ENCODE peak calls at places on chromosomes 2 and 18, in eight cellular contexts. One of them, this sample, is unnamed.

GRCh38 chr18:50356036-50356945 is 18.6 kb upstream of the SKA1 start:
- DNase-seq in transverse colon: no peak
- DNase-seq in body of pancreas: peak
- DNase-seq in uterus: no peak
- DNase-seq in K562: peak
- DNase-seq in sigmoid colon: no peak
- DNase-seq in IMR-90: no peak
- DNase-seq in right lobe of liver: no peak
- DNase-seq in this sample: peak

GRCh38 chr2:190352668-190353536 is 9.5 kb downstream of the INPP1 start:
- DNase-seq in transverse colon: no peak
- DNase-seq in body of pancreas: peak
- DNase-seq in uterus: no peak
- DNase-seq in K562: peak
- DNase-seq in sigmoid colon: no peak
- DNase-seq in IMR-90: no peak
- DNase-seq in right lobe of liver: peak
- DNase-seq in this sample: no peak

GRCh38 chr2:121649652-121650553 is 641 bp upstream of the CLASP1 start:
- DNase-seq in transverse colon: peak
- DNase-seq in body of pancreas: peak
- DNase-seq in uterus: peak
- DNase-seq in K562: peak
- DNase-seq in sigmoid colon: peak
- DNase-seq in IMR-90: peak
- DNase-seq in right lobe of liver: peak
- DNase-seq in this sample: peak

GRCh38 chr2:175398848-175399247 is 217.3 kb upstream of the ATP5MC3 start:
- DNase-seq in transverse colon: no peak
- DNase-seq in body of pancreas: no peak
- DNase-seq in uterus: no peak
- DNase-seq in K562: no peak
- DNase-seq in sigmoid colon: no peak
- DNase-seq in IMR-90: no peak
- DNase-seq in right lobe of liver: no peak
- DNase-seq in this sample: no peak

GRCh38 chr2:192413812-192414424 is 219.2 kb upstream of the TMEFF2 start:
- DNase-seq in transverse colon: no peak
- DNase-seq in body of pancreas: no peak
- DNase-seq in uterus: no peak
- DNase-seq in K562: no peak
- DNase-seq in sigmoid colon: no peak
- DNase-seq in IMR-90: no peak
- DNase-seq in right lobe of liver: no peak
- DNase-seq in this sample: no peak

GRCh38 chr18:76494181-76494540 is 881 bp downstream of the ZNF516 start:
- DNase-seq in transverse colon: peak
- DNase-seq in body of pancreas: peak
- DNase-seq in uterus: peak
- DNase-seq in K562: no peak
- DNase-seq in sigmoid colon: no peak
- DNase-seq in IMR-90: peak
- DNase-seq in right lobe of liver: peak
- DNase-seq in this sample: no peak

GRCh38 chr2:124318913-124319312 is 293.8 kb downstream of the CNTNAP5 start:
- DNase-seq in transverse colon: no peak
- DNase-seq in body of pancreas: no peak
- DNase-seq in uterus: no peak
- DNase-seq in K562: no peak
- DNase-seq in sigmoid colon: no peak
- DNase-seq in IMR-90: no peak
- DNase-seq in right lobe of liver: no peak
- DNase-seq in this sample: no peak

GRCh38 chr2:212288308-212288707 is 250.3 kb downstream of the ERBB4 start:
- DNase-seq in transverse colon: no peak
- DNase-seq in body of pancreas: no peak
- DNase-seq in uterus: no peak
- DNase-seq in K562: no peak
- DNase-seq in sigmoid colon: no peak
- DNase-seq in IMR-90: no peak
- DNase-seq in right lobe of liver: no peak
- DNase-seq in this sample: no peak

GRCh38 chr2:39506215-39506614 is 69.1 kb upstream of the MAP4K3 start:
- DNase-seq in transverse colon: no peak
- DNase-seq in body of pancreas: no peak
- DNase-seq in uterus: no peak
- DNase-seq in K562: no peak
- DNase-seq in sigmoid colon: no peak
- DNase-seq in IMR-90: no peak
- DNase-seq in right lobe of liver: no peak
- DNase-seq in this sample: no peak

GRCh38 chr2:222950886-222951285 is 90.0 kb downstream of the ACSL3 start:
- DNase-seq in transverse colon: no peak
- DNase-seq in body of pancreas: no peak
- DNase-seq in uterus: no peak
- DNase-seq in K562: no peak
- DNase-seq in sigmoid colon: no peak
- DNase-seq in IMR-90: peak
- DNase-seq in right lobe of liver: no peak
- DNase-seq in this sample: no peak

GRCh38 chr2:176685908-176686307 is 416.7 kb downstream of the MTX2 start:
- DNase-seq in transverse colon: no peak
- DNase-seq in body of pancreas: no peak
- DNase-seq in uterus: no peak
- DNase-seq in K562: no peak
- DNase-seq in sigmoid colon: no peak
- DNase-seq in IMR-90: no peak
- DNase-seq in right lobe of liver: no peak
- DNase-seq in this sample: peak

GRCh38 chr18:55402731-55403405 is 185.1 kb downstream of the TCF4 start:
- DNase-seq in transverse colon: no peak
- DNase-seq in body of pancreas: no peak
- DNase-seq in uterus: no peak
- DNase-seq in K562: no peak
- DNase-seq in sigmoid colon: no peak
- DNase-seq in IMR-90: no peak
- DNase-seq in right lobe of liver: no peak
- DNase-seq in this sample: no peak
- H3K27ac ChIP-seq in transverse colon: peak
- H3K27ac ChIP-seq in body of pancreas: peak
- H3K27ac ChIP-seq in uterus: peak
- H3K27ac ChIP-seq in K562: no peak
- H3K27ac ChIP-seq in sigmoid colon: peak
- H3K27ac ChIP-seq in IMR-90: peak
- H3K27ac ChIP-seq in right lobe of liver: peak
- H3K27ac ChIP-seq in this sample: peak

GRCh38 chr2:62382757-62383156 is 123.2 kb downstream of the TMEM17 start:
- DNase-seq in transverse colon: no peak
- DNase-seq in body of pancreas: no peak
- DNase-seq in uterus: no peak
- DNase-seq in K562: no peak
- DNase-seq in sigmoid colon: no peak
- DNase-seq in IMR-90: peak
- DNase-seq in right lobe of liver: no peak
- DNase-seq in this sample: no peak
- TF ChIP-seq POLR2A in transverse colon: no peak
- TF ChIP-seq POLR2A in body of pancreas: no peak
- TF ChIP-seq POLR2A in uterus: no peak
- TF ChIP-seq POLR2A in K562: no peak
- TF ChIP-seq POLR2A in sigmoid colon: no peak
- TF ChIP-seq POLR2A in IMR-90: no peak
- TF ChIP-seq POLR2A in right lobe of liver: no peak
- TF ChIP-seq POLR2A in this sample: no peak

GRCh38 chr2:43292851-43293743 is 66.7 kb upstream of the ZFP36L2 start:
- DNase-seq in transverse colon: no peak
- DNase-seq in body of pancreas: no peak
- DNase-seq in uterus: peak
- DNase-seq in K562: no peak
- DNase-seq in sigmoid colon: no peak
- DNase-seq in IMR-90: no peak
- DNase-seq in right lobe of liver: no peak
- DNase-seq in this sample: no peak
- H3K27ac ChIP-seq in transverse colon: peak
- H3K27ac ChIP-seq in body of pancreas: no peak
- H3K27ac ChIP-seq in uterus: peak
- H3K27ac ChIP-seq in K562: peak
- H3K27ac ChIP-seq in sigmoid colon: peak
- H3K27ac ChIP-seq in IMR-90: peak
- H3K27ac ChIP-seq in right lobe of liver: peak
- H3K27ac ChIP-seq in this sample: peak

GRCh38 chr2:201122276-201122675 is 6.3 kb downstream of the CFLAR start:
- DNase-seq in transverse colon: no peak
- DNase-seq in body of pancreas: no peak
- DNase-seq in uterus: no peak
- DNase-seq in K562: peak
- DNase-seq in sigmoid colon: no peak
- DNase-seq in IMR-90: no peak
- DNase-seq in right lobe of liver: no peak
- DNase-seq in this sample: no peak
- TF ChIP-seq POLR2A in transverse colon: no peak
- TF ChIP-seq POLR2A in body of pancreas: no peak
- TF ChIP-seq POLR2A in uterus: no peak
- TF ChIP-seq POLR2A in K562: no peak
- TF ChIP-seq POLR2A in sigmoid colon: no peak
- TF ChIP-seq POLR2A in IMR-90: no peak
- TF ChIP-seq POLR2A in right lobe of liver: no peak
- TF ChIP-seq POLR2A in this sample: no peak

GRCh38 chr2:238240761-238241711 is 1.2 kb upstream of the HES6 start:
- DNase-seq in transverse colon: peak
- DNase-seq in body of pancreas: peak
- DNase-seq in uterus: no peak
- DNase-seq in K562: peak
- DNase-seq in sigmoid colon: peak
- DNase-seq in IMR-90: no peak
- DNase-seq in right lobe of liver: no peak
- DNase-seq in this sample: no peak

GRCh38 chr2:238238311-238238765 is 1.5 kb downstream of the HES6 start:
- DNase-seq in transverse colon: no peak
- DNase-seq in body of pancreas: no peak
- DNase-seq in uterus: no peak
- DNase-seq in K562: no peak
- DNase-seq in sigmoid colon: no peak
- DNase-seq in IMR-90: no peak
- DNase-seq in right lobe of liver: no peak
- DNase-seq in this sample: no peak

GRCh38 chr2:238239872-238240760 is at the start of gene HES6:
- DNase-seq in transverse colon: peak
- DNase-seq in body of pancreas: peak
- DNase-seq in uterus: peak
- DNase-seq in K562: peak
- DNase-seq in sigmoid colon: peak
- DNase-seq in IMR-90: peak
- DNase-seq in right lobe of liver: peak
- DNase-seq in this sample: peak

GRCh38 chr2:238238766-238239551 is 879 bp downstream of the HES6 start:
- DNase-seq in transverse colon: peak
- DNase-seq in body of pancreas: peak
- DNase-seq in uterus: no peak
- DNase-seq in K562: peak
- DNase-seq in sigmoid colon: peak
- DNase-seq in IMR-90: no peak
- DNase-seq in right lobe of liver: no peak
- DNase-seq in this sample: peak

DNA sequence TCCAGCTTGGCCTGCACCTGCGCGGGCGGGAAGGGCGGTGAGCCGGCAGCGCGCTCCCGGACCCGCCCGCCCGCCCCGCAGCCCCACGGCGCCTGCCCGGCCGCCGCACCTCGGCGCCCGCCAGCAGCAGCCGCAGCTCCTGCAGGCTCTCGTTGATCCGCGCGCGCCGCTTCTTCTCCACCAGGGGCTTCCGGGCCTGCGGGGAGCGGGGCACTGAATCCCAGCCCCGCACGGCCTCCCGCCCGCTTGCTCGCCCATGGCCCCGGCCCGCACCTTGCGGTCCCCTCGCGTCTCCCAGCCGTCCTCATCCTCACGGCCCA is 326 bp downstream of the HES6 start:
- DNase-seq in transverse colon: peak
- DNase-seq in body of pancreas: peak
- DNase-seq in uterus: no peak
- DNase-seq in K562: no peak
- DNase-seq in sigmoid colon: peak
- DNase-seq in IMR-90: no peak
- DNase-seq in right lobe of liver: no peak
- DNase-seq in this sample: no peak
- H3K27ac ChIP-seq in transverse colon: peak
- H3K27ac ChIP-seq in body of pancreas: peak
- H3K27ac ChIP-seq in uterus: no peak
- H3K27ac ChIP-seq in K562: peak
- H3K27ac ChIP-seq in sigmoid colon: peak
- H3K27ac ChIP-seq in IMR-90: no peak
- H3K27ac ChIP-seq in right lobe of liver: no peak
- H3K27ac ChIP-seq in this sample: peak

GRCh38 chr18:62486290-62486964 is 36.4 kb upstream of the ZCCHC2 start:
- DNase-seq in transverse colon: peak
- DNase-seq in body of pancreas: peak
- DNase-seq in uterus: no peak
- DNase-seq in K562: peak
- DNase-seq in sigmoid colon: no peak
- DNase-seq in IMR-90: peak
- DNase-seq in right lobe of liver: no peak
- DNase-seq in this sample: no peak

GRCh38 chr18:62485684-62486083 is 37.1 kb upstream of the ZCCHC2 start:
- DNase-seq in transverse colon: no peak
- DNase-seq in body of pancreas: no peak
- DNase-seq in uterus: peak
- DNase-seq in K562: peak
- DNase-seq in sigmoid colon: no peak
- DNase-seq in IMR-90: peak
- DNase-seq in right lobe of liver: no peak
- DNase-seq in this sample: no peak

GRCh38 chr18:62487161-62487560 is 35.7 kb upstream of the ZCCHC2 start:
- DNase-seq in transverse colon: no peak
- DNase-seq in body of pancreas: no peak
- DNase-seq in uterus: no peak
- DNase-seq in K562: no peak
- DNase-seq in sigmoid colon: no peak
- DNase-seq in IMR-90: no peak
- DNase-seq in right lobe of liver: no peak
- DNase-seq in this sample: no peak

GRCh38 chr18:62480927-62481326 is 41.9 kb upstream of the ZCCHC2 start:
- DNase-seq in transverse colon: no peak
- DNase-seq in body of pancreas: no peak
- DNase-seq in uterus: no peak
- DNase-seq in K562: no peak
- DNase-seq in sigmoid colon: no peak
- DNase-seq in IMR-90: no peak
- DNase-seq in right lobe of liver: no peak
- DNase-seq in this sample: no peak

GRCh38 chr18:62484941-62485340 is 37.9 kb upstream of the ZCCHC2 start:
- DNase-seq in transverse colon: no peak
- DNase-seq in body of pancreas: no peak
- DNase-seq in uterus: no peak
- DNase-seq in K562: no peak
- DNase-seq in sigmoid colon: no peak
- DNase-seq in IMR-90: no peak
- DNase-seq in right lobe of liver: no peak
- DNase-seq in this sample: no peak
- TF ChIP-seq POLR2A in transverse colon: no peak
- TF ChIP-seq POLR2A in body of pancreas: no peak
- TF ChIP-seq POLR2A in uterus: no peak
- TF ChIP-seq POLR2A in K562: no peak
- TF ChIP-seq POLR2A in sigmoid colon: no peak
- TF ChIP-seq POLR2A in IMR-90: no peak
- TF ChIP-seq POLR2A in right lobe of liver: no peak
- TF ChIP-seq POLR2A in this sample: no peak

GRCh38 chr2:11122380-11122779 is 32.9 kb upstream of the SLC66A3 start:
- DNase-seq in transverse colon: no peak
- DNase-seq in body of pancreas: no peak
- DNase-seq in uterus: no peak
- DNase-seq in K562: no peak
- DNase-seq in sigmoid colon: no peak
- DNase-seq in IMR-90: peak
- DNase-seq in right lobe of liver: peak
- DNase-seq in this sample: no peak
- H3K27ac ChIP-seq in transverse colon: no peak
- H3K27ac ChIP-seq in body of pancreas: no peak
- H3K27ac ChIP-seq in uterus: no peak
- H3K27ac ChIP-seq in K562: no peak
- H3K27ac ChIP-seq in sigmoid colon: no peak
- H3K27ac ChIP-seq in IMR-90: no peak
- H3K27ac ChIP-seq in right lobe of liver: no peak
- H3K27ac ChIP-seq in this sample: no peak

This sample was measured in adrenal gland.